ENCODE peak calls at places on chromosomes 4 and X, in five cellular contexts. T, V, B, Z and U are unnamed samples.

GRCh38 chrX:39850630-39851152 is 247.1 kb downstream of the BCOR start:
- DNase-seq in V (peak), B (peak), Z (no peak), T (no peak), U (no peak)

GRCh38 chr4:16196482-16197393 is 29.5 kb downstream of the TAPT1 start:
- DNase-seq in T (no peak), B (peak), V (peak), Z (no peak), U (peak)

GRCh38 chr4:95889662-95890061 is 49.8 kb downstream of the PDHA2 start:
- DNase-seq in T (no peak), V (peak), B (no peak), Z (no peak), U (no peak)

GRCh38 chrX:40169193-40170086 is 71.7 kb upstream of the BCOR start:
- DNase-seq in V (peak), T (peak), Z (peak), B (peak), U (peak)

GRCh38 chr4:123317211-123317610 is 79.4 kb upstream of the SPRY1 start:
- DNase-seq in V (no peak), T (no peak), B (no peak), Z (no peak), U (no peak)

GRCh38 chrX:31236231-31236630 is 164.4 kb upstream of the FTHL17 start:
- DNase-seq in T (no peak), Z (no peak), V (no peak), B (no peak), U (no peak)

GRCh38 chr4:57055873-57056272 is 54.3 kb downstream of the IGFBP7 start:
- DNase-seq in B (no peak), T (no peak), Z (peak), V (no peak), U (no peak)

GRCh38 chrX:123873956-123874355 is 14.1 kb downstream of the XIAP start:
- DNase-seq in Z (no peak), B (no peak), V (no peak), T (no peak), U (no peak)

GRCh38 chrX:134431894-134432293 is 28.1 kb upstream of the HPRT1 start:
- DNase-seq in T (peak), B (peak), Z (no peak), V (peak), U (peak)

GRCh38 chr4:4541661-4542570 is at the start of gene STX18:
- DNase-seq in V (peak), B (peak), Z (peak), T (peak), U (peak)

GRCh38 chr4:4541040-4541631 is 712 bp downstream of the STX18 start:
- DNase-seq in Z (no peak), T (no peak), V (peak), B (peak), U (no peak)

DNA sequence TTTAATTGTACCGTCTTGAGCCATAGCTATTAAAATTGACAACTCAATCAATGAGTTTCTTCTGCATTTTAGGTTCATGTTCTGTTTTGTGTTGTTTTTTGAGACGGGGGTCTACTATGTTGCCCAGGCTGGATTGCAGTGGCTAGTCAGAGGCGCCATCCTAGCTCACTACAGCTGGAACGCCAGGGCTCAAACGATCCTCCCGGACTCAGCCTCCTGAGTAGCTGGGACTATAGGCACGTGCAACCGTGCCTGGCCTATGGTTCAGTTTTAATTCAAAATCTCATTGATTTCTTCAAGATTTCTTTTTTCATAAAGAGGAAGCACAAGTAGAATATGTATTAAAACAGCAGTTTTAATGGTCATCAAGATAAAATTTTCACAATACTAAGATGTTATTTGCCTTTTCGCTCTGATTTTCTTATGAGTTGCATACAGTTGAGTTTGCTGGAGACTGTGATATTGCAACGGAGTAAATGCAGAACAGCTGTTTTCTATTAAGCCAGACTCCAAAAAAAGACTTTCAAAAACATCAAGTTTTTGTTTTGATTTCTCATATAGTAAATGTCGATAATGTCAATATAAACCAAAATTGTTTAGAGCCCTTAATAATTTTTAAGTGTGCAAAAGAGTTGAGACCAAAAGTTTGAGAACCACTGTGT is 1.1 kb upstream of the STX18 start:
- DNase-seq in B (no peak), Z (no peak), V (no peak), T (no peak), U (no peak)
- H3K4me3 ChIP-seq in B (peak), Z (peak), V (peak), T (peak), U (peak)

GRCh38 chrX:24479924-24480722 is 15.0 kb downstream of the PDK3 start:
- DNase-seq in B (peak), Z (no peak), V (peak), T (no peak), U (no peak)
- H3K4me3 ChIP-seq in B (no peak), Z (no peak), V (peak), T (no peak), U (no peak)

DNA sequence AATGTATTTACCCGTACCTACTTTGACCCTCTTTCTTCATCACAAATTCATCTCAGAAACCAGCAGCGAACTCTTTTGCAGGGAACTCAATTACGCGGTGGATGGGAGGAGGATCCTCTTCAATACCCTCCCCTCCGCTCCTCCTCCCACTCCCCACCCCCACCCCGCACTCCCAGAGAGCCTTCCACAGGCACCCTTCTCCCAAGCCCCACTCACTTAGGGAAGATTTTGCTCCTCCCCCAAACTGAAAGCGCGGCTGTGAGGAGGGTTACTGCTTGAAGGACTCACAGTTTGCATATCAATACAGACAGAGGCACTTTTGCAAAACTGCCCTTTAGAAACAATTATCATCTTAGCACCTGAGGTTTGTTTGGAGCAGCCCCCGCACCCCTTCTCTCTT is 955 bp upstream of the IL1RAPL1 start:
- DNase-seq in Z (no peak), V (no peak), T (no peak), B (peak), U (no peak)
- H3K4me3 ChIP-seq in Z (no peak), V (no peak), T (peak), B (peak), U (peak)

DNA sequence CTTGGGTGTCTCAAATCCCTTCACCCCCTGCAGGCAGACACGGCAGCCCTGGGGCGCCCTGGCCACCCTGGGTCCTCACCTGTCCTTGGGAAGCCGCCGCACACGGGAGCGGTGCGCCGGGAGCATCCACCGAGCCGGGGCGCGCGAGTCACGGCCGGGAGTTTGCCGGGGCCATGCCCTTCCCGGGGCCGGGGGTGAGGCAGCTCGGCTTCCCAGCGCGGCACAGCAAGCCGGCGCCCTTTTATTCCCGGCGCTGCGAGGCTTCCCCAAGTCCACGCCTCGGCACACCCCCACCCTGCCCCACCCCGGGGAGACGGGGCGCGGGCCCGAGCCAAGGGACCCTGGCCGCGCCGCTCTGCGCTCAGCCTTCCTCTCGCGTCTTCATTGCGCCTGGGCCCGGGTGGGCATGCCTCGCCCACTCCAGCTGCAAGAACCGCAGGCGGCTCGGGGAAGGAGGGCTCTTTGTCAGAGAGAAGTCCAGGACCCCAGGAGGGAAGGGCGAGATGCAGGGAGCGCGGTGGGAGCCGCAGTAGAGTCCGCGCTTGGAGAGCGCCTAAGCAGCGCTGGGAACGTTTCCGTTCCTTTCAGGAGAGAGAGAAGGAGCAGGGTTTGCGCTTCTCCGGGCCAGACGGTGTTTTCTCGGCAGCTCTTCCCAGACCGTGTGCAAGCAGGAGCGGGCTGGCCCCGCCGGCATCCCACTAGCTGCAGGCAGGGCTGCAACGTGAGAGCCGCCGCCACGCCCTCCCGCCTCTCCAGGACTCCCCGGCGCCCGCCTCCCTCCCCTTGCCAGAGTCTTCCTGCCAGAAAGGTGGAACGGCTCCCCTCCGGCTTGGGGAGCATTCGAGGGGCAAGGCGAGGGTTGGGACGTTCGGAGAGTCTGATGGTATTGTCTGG is at the start of gene MXRA5:
- DNase-seq in B (peak), Z (no peak), T (no peak), V (no peak), U (no peak)
- H3K4me3 ChIP-seq in B (peak), Z (peak), T (peak), V (no peak), U (peak)

GRCh38 chr4:6644792-6645530 is 4.5 kb downstream of the MRFAP1 start:
- DNase-seq in B (no peak), V (no peak), T (no peak), Z (no peak), U (no peak)
- H3K4me3 ChIP-seq in B (no peak), V (no peak), T (no peak), Z (no peak), U (no peak)